ENCODE peak calls at places on chromosomes 13 and 19, in nine cellular contexts. One of them, this sample, is unnamed.

GRCh38 chr19:14475251-14476073 is at the start of gene PTGER1:
- DNase-seq in T-helper 9 cell: no peak
- DNase-seq in stimulated activated CD4-positive, alpha-beta T cell treated with anti-CD3 and anti-CD28 coated beads, Interleukin-1b, Interleukin-23, amount 100 ng/mL, for 1 hour: no peak
- DNase-seq in activated naive CD4-positive, alpha-beta T cell: no peak
- DNase-seq in anterior cingulate cortex: no peak
- DNase-seq in DMS153: no peak
- DNase-seq in GM20000: peak
- DNase-seq in HEK293T: no peak
- DNase-seq in T1000: no peak
- DNase-seq in this sample: no peak

GRCh38 chr19:33887891-33888290 is 91.2 kb downstream of the KCTD15 start:
- DNase-seq in T-helper 9 cell: no peak
- DNase-seq in stimulated activated CD4-positive, alpha-beta T cell treated with anti-CD3 and anti-CD28 coated beads, Interleukin-1b, Interleukin-23, amount 100 ng/mL, for 1 hour: no peak
- DNase-seq in activated naive CD4-positive, alpha-beta T cell: no peak
- DNase-seq in anterior cingulate cortex: peak
- DNase-seq in DMS153: no peak
- DNase-seq in GM20000: no peak
- DNase-seq in HEK293T: no peak
- DNase-seq in T1000: no peak
- DNase-seq in this sample: peak

GRCh38 chr19:38831142-38831605 is 420 bp downstream of the ECH1 start:
- DNase-seq in T-helper 9 cell: no peak
- DNase-seq in stimulated activated CD4-positive, alpha-beta T cell treated with anti-CD3 and anti-CD28 coated beads, Interleukin-1b, Interleukin-23, amount 100 ng/mL, for 1 hour: no peak
- DNase-seq in activated naive CD4-positive, alpha-beta T cell: no peak
- DNase-seq in anterior cingulate cortex: peak
- DNase-seq in DMS153: peak
- DNase-seq in GM20000: peak
- DNase-seq in HEK293T: peak
- DNase-seq in T1000: peak
- DNase-seq in this sample: peak

GRCh38 chr13:74158028-74158427 is 23.8 kb upstream of the KLF12 start:
- DNase-seq in T-helper 9 cell: no peak
- DNase-seq in stimulated activated CD4-positive, alpha-beta T cell treated with anti-CD3 and anti-CD28 coated beads, Interleukin-1b, Interleukin-23, amount 100 ng/mL, for 1 hour: no peak
- DNase-seq in activated naive CD4-positive, alpha-beta T cell: no peak
- DNase-seq in anterior cingulate cortex: no peak
- DNase-seq in DMS153: no peak
- DNase-seq in GM20000: no peak
- DNase-seq in HEK293T: no peak
- DNase-seq in T1000: no peak
- DNase-seq in this sample: no peak

GRCh38 chr13:72726721-72727416 is 560 bp downstream of the MZT1 start:
- DNase-seq in T-helper 9 cell: peak
- DNase-seq in stimulated activated CD4-positive, alpha-beta T cell treated with anti-CD3 and anti-CD28 coated beads, Interleukin-1b, Interleukin-23, amount 100 ng/mL, for 1 hour: no peak
- DNase-seq in activated naive CD4-positive, alpha-beta T cell: no peak
- DNase-seq in anterior cingulate cortex: no peak
- DNase-seq in DMS153: peak
- DNase-seq in GM20000: peak
- DNase-seq in HEK293T: peak
- DNase-seq in T1000: no peak
- DNase-seq in this sample: peak

GRCh38 chr13:92297971-92298942 is 899.8 kb downstream of the GPC5 start:
- DNase-seq in T-helper 9 cell: no peak
- DNase-seq in stimulated activated CD4-positive, alpha-beta T cell treated with anti-CD3 and anti-CD28 coated beads, Interleukin-1b, Interleukin-23, amount 100 ng/mL, for 1 hour: no peak
- DNase-seq in activated naive CD4-positive, alpha-beta T cell: no peak
- DNase-seq in anterior cingulate cortex: no peak
- DNase-seq in DMS153: no peak
- DNase-seq in GM20000: no peak
- DNase-seq in HEK293T: no peak
- DNase-seq in T1000: no peak
- DNase-seq in this sample: no peak

GRCh38 chr19:12485571-12485970 is 955 bp upstream of the ZNF709 start:
- DNase-seq in T-helper 9 cell: no peak
- DNase-seq in stimulated activated CD4-positive, alpha-beta T cell treated with anti-CD3 and anti-CD28 coated beads, Interleukin-1b, Interleukin-23, amount 100 ng/mL, for 1 hour: no peak
- DNase-seq in activated naive CD4-positive, alpha-beta T cell: no peak
- DNase-seq in anterior cingulate cortex: no peak
- DNase-seq in DMS153: no peak
- DNase-seq in GM20000: no peak
- DNase-seq in HEK293T: no peak
- DNase-seq in T1000: no peak
- DNase-seq in this sample: no peak

GRCh38 chr19:30785728-30786127 is 413.5 kb downstream of the ZNF536 start:
- DNase-seq in T-helper 9 cell: no peak
- DNase-seq in stimulated activated CD4-positive, alpha-beta T cell treated with anti-CD3 and anti-CD28 coated beads, Interleukin-1b, Interleukin-23, amount 100 ng/mL, for 1 hour: no peak
- DNase-seq in activated naive CD4-positive, alpha-beta T cell: no peak
- DNase-seq in anterior cingulate cortex: no peak
- DNase-seq in DMS153: no peak
- DNase-seq in GM20000: no peak
- DNase-seq in HEK293T: no peak
- DNase-seq in T1000: no peak
- DNase-seq in this sample: no peak

GRCh38 chr19:54463531-54464043 is at the start of gene LENG9:
- DNase-seq in T-helper 9 cell: peak
- DNase-seq in stimulated activated CD4-positive, alpha-beta T cell treated with anti-CD3 and anti-CD28 coated beads, Interleukin-1b, Interleukin-23, amount 100 ng/mL, for 1 hour: peak
- DNase-seq in activated naive CD4-positive, alpha-beta T cell: peak
- DNase-seq in anterior cingulate cortex: peak
- DNase-seq in DMS153: peak
- DNase-seq in GM20000: peak
- DNase-seq in HEK293T: peak
- DNase-seq in T1000: peak
- DNase-seq in this sample: peak

GRCh38 chr19:282501-282900 is 8.7 kb downstream of the PLPP2 start:
- DNase-seq in T-helper 9 cell: no peak
- DNase-seq in stimulated activated CD4-positive, alpha-beta T cell treated with anti-CD3 and anti-CD28 coated beads, Interleukin-1b, Interleukin-23, amount 100 ng/mL, for 1 hour: no peak
- DNase-seq in activated naive CD4-positive, alpha-beta T cell: no peak
- DNase-seq in anterior cingulate cortex: no peak
- DNase-seq in DMS153: no peak
- DNase-seq in GM20000: no peak
- DNase-seq in HEK293T: no peak
- DNase-seq in T1000: no peak
- DNase-seq in this sample: no peak

GRCh38 chr13:41995946-41996345 is 35.0 kb upstream of the VWA8 start:
- DNase-seq in T-helper 9 cell: no peak
- DNase-seq in stimulated activated CD4-positive, alpha-beta T cell treated with anti-CD3 and anti-CD28 coated beads, Interleukin-1b, Interleukin-23, amount 100 ng/mL, for 1 hour: no peak
- DNase-seq in activated naive CD4-positive, alpha-beta T cell: no peak
- DNase-seq in anterior cingulate cortex: no peak
- DNase-seq in DMS153: no peak
- DNase-seq in GM20000: peak
- DNase-seq in HEK293T: no peak
- DNase-seq in T1000: no peak
- DNase-seq in this sample: no peak

GRCh38 chr13:111415216-111415615 is 94.8 kb downstream of the TEX29 start:
- DNase-seq in T-helper 9 cell: no peak
- DNase-seq in stimulated activated CD4-positive, alpha-beta T cell treated with anti-CD3 and anti-CD28 coated beads, Interleukin-1b, Interleukin-23, amount 100 ng/mL, for 1 hour: no peak
- DNase-seq in activated naive CD4-positive, alpha-beta T cell: no peak
- DNase-seq in anterior cingulate cortex: no peak
- DNase-seq in DMS153: no peak
- DNase-seq in GM20000: no peak
- DNase-seq in HEK293T: no peak
- DNase-seq in T1000: no peak
- DNase-seq in this sample: no peak

GRCh38 chr13:76597868-76598267 is 288.3 kb downstream of the KCTD12 start:
- DNase-seq in T-helper 9 cell: no peak
- DNase-seq in stimulated activated CD4-positive, alpha-beta T cell treated with anti-CD3 and anti-CD28 coated beads, Interleukin-1b, Interleukin-23, amount 100 ng/mL, for 1 hour: no peak
- DNase-seq in activated naive CD4-positive, alpha-beta T cell: no peak
- DNase-seq in anterior cingulate cortex: no peak
- DNase-seq in DMS153: peak
- DNase-seq in GM20000: no peak
- DNase-seq in HEK293T: no peak
- DNase-seq in T1000: no peak
- DNase-seq in this sample: no peak

GRCh38 chr19:48554385-48555091 is 2.6 kb downstream of the SULT2B1 start:
- DNase-seq in T-helper 9 cell: no peak
- DNase-seq in stimulated activated CD4-positive, alpha-beta T cell treated with anti-CD3 and anti-CD28 coated beads, Interleukin-1b, Interleukin-23, amount 100 ng/mL, for 1 hour: no peak
- DNase-seq in activated naive CD4-positive, alpha-beta T cell: no peak
- DNase-seq in anterior cingulate cortex: no peak
- DNase-seq in DMS153: no peak
- DNase-seq in GM20000: no peak
- DNase-seq in HEK293T: no peak
- DNase-seq in T1000: no peak
- DNase-seq in this sample: no peak

GRCh38 chr19:11400695-11401291 is 16.7 kb upstream of the EPOR start:
- DNase-seq in T-helper 9 cell: no peak
- DNase-seq in stimulated activated CD4-positive, alpha-beta T cell treated with anti-CD3 and anti-CD28 coated beads, Interleukin-1b, Interleukin-23, amount 100 ng/mL, for 1 hour: no peak
- DNase-seq in activated naive CD4-positive, alpha-beta T cell: no peak
- DNase-seq in anterior cingulate cortex: no peak
- DNase-seq in DMS153: no peak
- DNase-seq in GM20000: peak
- DNase-seq in HEK293T: no peak
- DNase-seq in T1000: no peak
- DNase-seq in this sample: no peak

GRCh38 chr13:33870046-33870668 is 52.2 kb downstream of the RFC3 start:
- DNase-seq in T-helper 9 cell: no peak
- DNase-seq in stimulated activated CD4-positive, alpha-beta T cell treated with anti-CD3 and anti-CD28 coated beads, Interleukin-1b, Interleukin-23, amount 100 ng/mL, for 1 hour: no peak
- DNase-seq in activated naive CD4-positive, alpha-beta T cell: no peak
- DNase-seq in anterior cingulate cortex: no peak
- DNase-seq in DMS153: peak
- DNase-seq in GM20000: no peak
- DNase-seq in HEK293T: no peak
- DNase-seq in T1000: no peak
- DNase-seq in this sample: no peak

GRCh38 chr19:49552749-49553148 is 24.9 kb downstream of the RCN3 start:
- DNase-seq in T-helper 9 cell: peak
- DNase-seq in stimulated activated CD4-positive, alpha-beta T cell treated with anti-CD3 and anti-CD28 coated beads, Interleukin-1b, Interleukin-23, amount 100 ng/mL, for 1 hour: no peak
- DNase-seq in activated naive CD4-positive, alpha-beta T cell: no peak
- DNase-seq in anterior cingulate cortex: no peak
- DNase-seq in DMS153: no peak
- DNase-seq in GM20000: no peak
- DNase-seq in HEK293T: no peak
- DNase-seq in T1000: no peak
- DNase-seq in this sample: no peak

GRCh38 chr13:44132710-44133109 is 240.9 kb upstream of the SERP2 start:
- DNase-seq in T-helper 9 cell: no peak
- DNase-seq in stimulated activated CD4-positive, alpha-beta T cell treated with anti-CD3 and anti-CD28 coated beads, Interleukin-1b, Interleukin-23, amount 100 ng/mL, for 1 hour: no peak
- DNase-seq in activated naive CD4-positive, alpha-beta T cell: no peak
- DNase-seq in anterior cingulate cortex: peak
- DNase-seq in DMS153: no peak
- DNase-seq in GM20000: no peak
- DNase-seq in HEK293T: no peak
- DNase-seq in T1000: no peak
- DNase-seq in this sample: peak

GRCh38 chr13:77300176-77301141 is 26.4 kb downstream of the MYCBP2 start:
- DNase-seq in T-helper 9 cell: no peak
- DNase-seq in stimulated activated CD4-positive, alpha-beta T cell treated with anti-CD3 and anti-CD28 coated beads, Interleukin-1b, Interleukin-23, amount 100 ng/mL, for 1 hour: no peak
- DNase-seq in activated naive CD4-positive, alpha-beta T cell: no peak
- DNase-seq in anterior cingulate cortex: no peak
- DNase-seq in DMS153: no peak
- DNase-seq in GM20000: no peak
- DNase-seq in HEK293T: no peak
- DNase-seq in T1000: no peak
- DNase-seq in this sample: no peak

GRCh38 chr13:36051082-36051481 is 80.1 kb downstream of the DCLK1 start:
- DNase-seq in T-helper 9 cell: no peak
- DNase-seq in stimulated activated CD4-positive, alpha-beta T cell treated with anti-CD3 and anti-CD28 coated beads, Interleukin-1b, Interleukin-23, amount 100 ng/mL, for 1 hour: no peak
- DNase-seq in activated naive CD4-positive, alpha-beta T cell: no peak
- DNase-seq in anterior cingulate cortex: no peak
- DNase-seq in DMS153: no peak
- DNase-seq in GM20000: no peak
- DNase-seq in HEK293T: no peak
- DNase-seq in T1000: no peak
- DNase-seq in this sample: no peak

GRCh38 chr19:5269926-5270325 is 70.7 kb downstream of the PTPRS start:
- DNase-seq in T-helper 9 cell: no peak
- DNase-seq in stimulated activated CD4-positive, alpha-beta T cell treated with anti-CD3 and anti-CD28 coated beads, Interleukin-1b, Interleukin-23, amount 100 ng/mL, for 1 hour: no peak
- DNase-seq in activated naive CD4-positive, alpha-beta T cell: no peak
- DNase-seq in anterior cingulate cortex: no peak
- DNase-seq in DMS153: no peak
- DNase-seq in GM20000: no peak
- DNase-seq in HEK293T: no peak
- DNase-seq in T1000: no peak
- DNase-seq in this sample: no peak

This sample was measured in dorsolateral prefrontal cortex.